ENCODE peak calls at places on chromosomes 7 and 10, in seven cellular contexts. X is GM12892, R is HepG2, P is GM12878, S is H1, J is K562, W is SK-N-SH. L is an unnamed sample.

GRCh38 chr7:2999078-2999500 is 44.6 kb downstream of the CARD11 start:
- DNase-seq in X (no peak), R (peak), P (no peak), S (no peak), J (no peak), W (no peak), L (no peak)

GRCh38 chr7:151585744-151586424 is 66.2 kb upstream of the RHEB start:
- DNase-seq in X (no peak), R (no peak), P (no peak), S (no peak), J (no peak), W (no peak), L (no peak)

GRCh38 chr7:116977172-116977571 is 23.9 kb downstream of the ST7 start:
- DNase-seq in X (no peak), R (no peak), P (no peak), S (no peak), J (no peak), W (no peak), L (no peak)

GRCh38 chr7:128091106-128091505 is 59.9 kb upstream of the LRRC4 start:
- DNase-seq in X (no peak), R (no peak), P (no peak), S (no peak), J (no peak), W (no peak), L (no peak)

GRCh38 chr10:48535416-48536225 is 69.3 kb downstream of the ARHGAP22 start:
- DNase-seq in X (no peak), R (no peak), P (no peak), S (peak), J (no peak), W (no peak), L (no peak)

GRCh38 chr7:116212859-116213258 is 2.5 kb downstream of the TES start:
- DNase-seq in X (no peak), R (no peak), P (no peak), S (no peak), J (no peak), W (no peak), L (no peak)

GRCh38 chr10:20271490-20271889 is 455.3 kb downstream of the PLXDC2 start:
- DNase-seq in X (no peak), R (no peak), P (no peak), S (no peak), J (no peak), W (peak), L (no peak)

GRCh38 chr10:120538091-120538490 is 81.1 kb downstream of the PLPP4 start:
- DNase-seq in X (no peak), R (no peak), P (no peak), S (no peak), J (no peak), W (no peak), L (no peak)

GRCh38 chr7:138935438-138936079 is 45.6 kb downstream of the KIAA1549 start:
- DNase-seq in X (no peak), R (no peak), P (no peak), S (peak), J (peak), W (peak), L (no peak)

GRCh38 chr10:102602272-102603045 is 41.8 kb upstream of the TRIM8 start:
- DNase-seq in X (no peak), R (no peak), P (no peak), S (no peak), J (no peak), W (no peak), L (no peak)

GRCh38 chr10:110443239-110444008 is 54.3 kb upstream of the DUSP5 start:
- DNase-seq in X (no peak), R (no peak), P (no peak), S (no peak), J (no peak), W (no peak), L (no peak)

GRCh38 chr7:75743455-75743859 is 4.7 kb upstream of the HIP1 start:
- DNase-seq in X (no peak), R (no peak), P (no peak), S (no peak), J (no peak), W (no peak), L (no peak)
- TF ChIP-seq POLR2AphosphoS5 in X (no peak), R (no peak), P (no peak), S (no peak), J (no peak), W (no peak), L (no peak)

GRCh38 chr7:20141666-20142065 is 75.5 kb downstream of the MACC1 start:
- DNase-seq in X (no peak), R (no peak), P (no peak), S (no peak), J (no peak), W (peak), L (no peak)
- TF ChIP-seq TAF1 in X (no peak), R (no peak), P (no peak), S (no peak), J (no peak), W (no peak), L (no peak)

DNA sequence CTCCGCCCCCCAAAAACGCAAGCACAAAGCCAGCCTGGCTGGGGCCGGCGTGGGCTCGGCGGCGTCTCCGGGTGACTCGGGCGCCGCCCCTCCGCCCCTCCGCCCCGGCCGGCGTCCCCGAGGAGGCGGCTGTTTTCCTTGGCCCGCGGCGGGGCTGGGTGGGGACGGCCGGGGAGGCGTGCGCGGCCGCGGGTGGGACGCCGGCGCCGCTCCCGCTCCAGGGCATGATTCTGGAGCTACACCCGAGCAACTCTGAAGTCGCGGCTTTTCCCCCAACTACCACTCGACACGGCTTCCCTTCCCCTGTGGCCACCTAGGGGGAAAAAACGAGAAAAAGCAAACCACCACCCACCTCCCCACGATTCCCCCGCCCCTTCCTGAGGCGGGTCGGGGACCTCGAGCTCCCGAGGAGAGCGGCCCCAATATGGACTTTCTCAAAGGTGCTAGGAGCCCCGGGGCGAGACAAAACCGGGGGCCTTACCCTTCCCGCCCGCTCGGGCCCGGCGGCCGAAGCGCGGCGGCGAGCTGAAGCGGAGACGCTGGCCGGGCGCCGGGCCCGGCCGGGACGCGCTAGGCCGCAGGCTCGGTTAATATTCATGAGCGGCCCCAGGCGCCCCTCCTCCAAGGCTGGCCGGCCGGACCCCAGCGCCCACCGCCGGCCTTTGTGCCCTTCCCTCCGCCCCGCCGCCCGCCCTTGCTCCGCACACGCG is 856 bp downstream of the ARHGAP21 start:
- DNase-seq in X (peak), R (peak), P (no peak), S (peak), J (peak), W (peak), L (peak)
- TF ChIP-seq POLR2AphosphoS5 in X (no peak), R (peak), P (peak), S (no peak), J (no peak), W (peak), L (no peak)

DNA sequence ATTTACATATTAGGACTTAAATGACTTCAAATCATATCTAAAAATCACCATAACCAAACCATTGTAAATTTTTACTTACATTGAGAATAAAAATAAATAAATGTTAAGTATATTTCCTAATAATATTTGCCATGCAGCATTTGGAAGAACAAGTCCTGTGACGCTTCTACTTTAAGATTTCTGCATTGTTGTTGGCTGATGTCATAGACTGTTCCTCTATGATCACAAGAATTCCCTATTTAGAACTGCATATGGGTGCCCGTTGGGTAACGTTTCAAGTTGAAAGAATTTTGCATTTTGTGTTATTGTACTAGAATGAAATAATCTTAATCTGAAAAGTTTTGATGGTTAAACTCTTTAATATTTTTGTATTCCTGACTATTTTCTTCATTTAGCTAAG is 5.1 kb upstream of the ITGB1 start:
- DNase-seq in X (no peak), R (no peak), P (no peak), S (no peak), J (no peak), W (no peak), L (no peak)
- TF ChIP-seq TAF1 in X (no peak), R (no peak), P (no peak), S (no peak), J (no peak), W (no peak), L (no peak)

DNA sequence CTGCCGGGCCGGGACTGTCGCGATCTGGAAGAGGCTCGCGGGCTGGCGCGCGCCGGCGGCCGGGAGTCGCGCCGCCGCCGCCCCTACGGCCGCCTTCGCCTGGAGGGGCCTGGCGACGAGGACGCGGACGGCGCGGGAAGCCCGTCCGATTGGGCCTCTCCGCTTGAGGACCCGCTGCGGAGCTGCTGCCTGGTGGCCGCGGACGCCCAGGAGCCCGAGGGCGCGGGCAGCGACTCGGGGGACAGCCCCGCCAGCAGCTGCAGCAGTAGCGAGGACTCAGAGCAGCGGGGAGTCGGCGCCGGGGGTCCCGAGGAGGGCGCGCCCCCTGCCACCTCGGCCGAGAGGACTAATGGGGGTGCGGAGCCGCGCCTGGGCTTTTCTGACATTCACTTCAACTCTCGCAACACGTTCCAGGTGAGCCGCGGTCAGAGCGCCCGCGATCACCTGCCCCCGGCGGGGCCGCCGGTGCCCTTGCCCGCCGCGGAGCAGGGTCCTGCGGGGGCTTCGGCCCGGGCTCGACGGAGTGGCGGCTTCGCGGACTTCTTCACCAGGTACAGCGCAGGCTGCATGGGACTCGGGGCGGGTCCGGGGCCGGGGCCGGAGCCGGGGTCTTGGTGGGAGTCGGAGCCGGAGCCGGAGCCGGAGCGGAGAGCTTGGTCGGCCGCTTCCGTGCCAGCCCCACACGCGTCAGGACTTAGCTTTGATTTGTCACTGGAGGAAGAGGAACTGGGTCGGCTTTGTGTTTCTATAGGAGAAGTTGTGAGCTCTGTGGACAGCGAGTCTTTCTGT is 887 bp downstream of the TBC1D12 start:
- DNase-seq in X (peak), R (peak), P (peak), S (peak), J (peak), W (peak), L (peak)
- TF ChIP-seq POLR2AphosphoS5 in X (no peak), R (no peak), P (peak), S (no peak), J (no peak), W (no peak), L (no peak)

GRCh38 chr10:79404690-79405131 is 40.7 kb downstream of the ZCCHC24 start:
- DNase-seq in X (no peak), R (no peak), P (no peak), S (no peak), J (no peak), W (no peak), L (no peak)
- TF ChIP-seq TAF1 in X (no peak), R (no peak), P (no peak), S (no peak), J (no peak), W (no peak), L (no peak)

GRCh38 chr7:29957921-29958320 is 31.7 kb downstream of the SCRN1 start:
- DNase-seq in X (no peak), R (no peak), P (no peak), S (no peak), J (no peak), W (peak), L (no peak)
- TF ChIP-seq POLR2AphosphoS5 in X (no peak), R (no peak), P (no peak), S (no peak), J (no peak), W (no peak), L (no peak)